ENCODE peak calls at places on chromosomes 12 and 14, in four cellular contexts. M is body of pancreas, O is PC-3, F is endothelial cell. X is an unnamed sample.

GRCh38 chr14:36070056-36071043 is 106.2 kb downstream of the PTCSC3 start:
- DNase-seq in F (peak), O (peak), M (peak), X (peak)

GRCh38 chr14:38716871-38717270 is 386.2 kb downstream of the SEC23A start:
- DNase-seq in M (peak), O (peak), F (no peak), X (no peak)

GRCh38 chr12:93502802-93503623 is 35.7 kb downstream of the MRPL42 start:
- DNase-seq in F (peak), M (peak), O (peak), X (no peak)

GRCh38 chr14:106844608-106845285 is 1318.4 kb downstream of the TMEM121 start:
- DNase-seq in M (peak), O (peak), F (no peak), X (peak)

GRCh38 chr12:124570810-124571209 is 3.4 kb upstream of the NCOR2 start:
- DNase-seq in F (no peak), M (no peak), O (no peak), X (no peak)

GRCh38 chr14:64337901-64338615 is 43.9 kb upstream of the ESR2 start:
- DNase-seq in O (peak), M (peak), F (peak), X (peak)

GRCh38 chr14:72812292-72812851 is 81.5 kb downstream of the DPF3 start:
- DNase-seq in O (no peak), M (no peak), F (no peak), X (no peak)

GRCh38 chr12:31588976-31589375 is 2.0 kb downstream of the DENND5B start:
- DNase-seq in F (no peak), O (peak), M (no peak), X (no peak)

GRCh38 chr14:52522033-52522432 is 30.3 kb downstream of the TXNDC16 start:
- DNase-seq in O (no peak), F (no peak), M (no peak), X (no peak)

GRCh38 chr12:56682323-56682722 is 5.8 kb downstream of the PTGES3 start:
- DNase-seq in O (no peak), F (no peak), M (no peak), X (no peak)

GRCh38 chr12:52204095-52204930 is 12.5 kb upstream of the KRT80 start:
- DNase-seq in O (peak), M (no peak), F (no peak), X (no peak)

GRCh38 chr14:43535231-43535838 is 971.7 kb downstream of the FSCB start:
- DNase-seq in O (no peak), M (no peak), F (no peak), X (no peak)

GRCh38 chr12:128813392-128813791 is 10.4 kb downstream of the SLC15A4 start:
- DNase-seq in O (no peak), M (no peak), F (no peak), X (no peak)

GRCh38 chr14:70468731-70469130 is 16.8 kb downstream of the ADAM21 start:
- DNase-seq in F (no peak), M (no peak), O (no peak), X (no peak)

GRCh38 chr12:93456077-93456476 is 11.2 kb upstream of the MRPL42 start:
- DNase-seq in O (no peak), M (no peak), F (no peak), X (no peak)

GRCh38 chr12:101243616-101244015 is 33.6 kb upstream of the SLC5A8 start:
- DNase-seq in F (no peak), O (no peak), M (no peak), X (no peak)

GRCh38 chr14:39232554-39233415 is 930 bp upstream of the MIA2 start:
- DNase-seq in M (no peak), F (peak), O (no peak), X (no peak)

GRCh38 chr12:105481906-105482305 is 151.4 kb downstream of the C12orf75 start:
- DNase-seq in O (no peak), F (no peak), M (no peak), X (no peak)

DNA sequence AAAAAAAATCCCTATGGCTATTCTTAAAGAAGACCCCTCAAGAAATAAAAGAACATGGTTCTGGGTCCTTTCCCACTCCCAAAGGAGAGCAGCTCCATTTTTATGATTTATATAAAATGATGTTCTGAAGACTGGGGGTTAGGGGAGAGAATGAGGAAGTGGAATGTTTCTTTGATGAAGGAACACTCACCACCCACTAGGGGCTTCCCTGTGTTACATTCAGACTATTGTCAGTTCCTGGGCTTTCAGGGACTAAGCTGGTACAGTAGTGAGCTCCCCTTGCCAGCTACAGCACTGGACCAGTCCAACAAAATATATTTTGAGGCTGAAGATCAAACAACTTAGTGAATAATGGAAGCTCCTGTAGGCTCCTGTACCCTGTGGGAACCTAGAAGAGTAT is 98.9 kb downstream of the HMGA2 start:
- DNase-seq in F (no peak), O (no peak), M (no peak), X (no peak)
- TF ChIP-seq CTCF in F (no peak), O (peak), M (no peak), X (no peak)

DNA sequence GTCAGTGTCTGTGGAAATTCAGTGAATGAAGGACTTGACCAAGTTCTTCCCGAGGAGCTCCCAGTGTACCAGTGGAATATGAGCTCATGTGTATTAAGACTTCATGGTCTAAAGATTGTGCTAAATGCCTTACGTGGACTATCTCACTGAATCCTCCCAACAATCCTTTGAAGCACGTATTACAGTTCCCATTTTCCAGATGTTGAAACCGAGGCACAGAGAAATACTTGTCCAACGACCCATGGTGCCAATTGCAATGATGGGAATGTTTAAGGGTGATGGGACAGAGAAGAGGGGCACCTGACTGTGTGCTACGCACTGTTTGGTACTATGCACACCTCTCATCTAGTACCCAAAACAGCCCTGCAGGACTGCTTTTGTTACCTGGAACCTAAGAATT is 77.2 kb downstream of the PAPOLA start:
- DNase-seq in M (no peak), O (no peak), F (no peak), X (no peak)
- TF ChIP-seq CTCF in M (no peak), O (no peak), F (no peak), X (no peak)

GRCh38 chr14:41925409-41925808 is 318.7 kb downstream of the LRFN5 start:
- DNase-seq in M (no peak), F (no peak), O (peak), X (no peak)
- TF ChIP-seq CTCF in M (peak), F (no peak), O (peak), X (no peak)

GRCh38 chr12:114691196-114691595 is 7.2 kb upstream of the TBX3 start:
- DNase-seq in M (no peak), F (no peak), O (no peak), X (no peak)

GRCh38 chr12:114694436-114695304 is 10.7 kb upstream of the TBX3 start:
- DNase-seq in F (no peak), O (no peak), M (no peak), X (no peak)

GRCh38 chr12:114693532-114693931 is 9.6 kb upstream of the TBX3 start:
- DNase-seq in O (no peak), F (no peak), M (no peak), X (no peak)

GRCh38 chr12:114691810-114692557 is 8.0 kb upstream of the TBX3 start:
- DNase-seq in O (peak), F (no peak), M (no peak), X (no peak)

GRCh38 chr12:114692558-114693531 is 8.9 kb upstream of the TBX3 start:
- DNase-seq in F (no peak), M (no peak), O (peak), X (no peak)
- TF ChIP-seq CTCF in F (no peak), M (no peak), O (peak), X (no peak)

GRCh38 chr12:12010277-12011031 is 60.3 kb upstream of the BCL2L14 start:
- DNase-seq in F (no peak), O (peak), M (no peak), X (no peak)

GRCh38 chr12:12007713-12008231 is 63.0 kb upstream of the BCL2L14 start:
- DNase-seq in O (no peak), M (no peak), F (no peak), X (no peak)

GRCh38 chr12:12008232-12008850 is 62.4 kb upstream of the BCL2L14 start:
- DNase-seq in M (no peak), F (no peak), O (no peak), X (no peak)

GRCh38 chr12:12007001-12007712 is 63.6 kb upstream of the BCL2L14 start:
- DNase-seq in O (peak), M (no peak), F (no peak), X (no peak)

GRCh38 chr12:12008931-12009611 is 61.7 kb upstream of the BCL2L14 start:
- DNase-seq in M (no peak), F (peak), O (peak), X (no peak)
- TF ChIP-seq CTCF in M (no peak), F (no peak), O (no peak), X (no peak)

GRCh38 chr12:108731866-108732461 is 646 bp upstream of the CORO1C start:
- DNase-seq in M (peak), O (peak), F (peak), X (peak)
- TF ChIP-seq CTCF in M (no peak), O (peak), F (no peak), X (no peak)

GRCh38 chr14:101843665-101844064 is 82.2 kb downstream of the PPP2R5C start:
- DNase-seq in M (no peak), F (no peak), O (peak), X (no peak)
- TF ChIP-seq CTCF in M (no peak), F (peak), O (peak), X (no peak)

DNA sequence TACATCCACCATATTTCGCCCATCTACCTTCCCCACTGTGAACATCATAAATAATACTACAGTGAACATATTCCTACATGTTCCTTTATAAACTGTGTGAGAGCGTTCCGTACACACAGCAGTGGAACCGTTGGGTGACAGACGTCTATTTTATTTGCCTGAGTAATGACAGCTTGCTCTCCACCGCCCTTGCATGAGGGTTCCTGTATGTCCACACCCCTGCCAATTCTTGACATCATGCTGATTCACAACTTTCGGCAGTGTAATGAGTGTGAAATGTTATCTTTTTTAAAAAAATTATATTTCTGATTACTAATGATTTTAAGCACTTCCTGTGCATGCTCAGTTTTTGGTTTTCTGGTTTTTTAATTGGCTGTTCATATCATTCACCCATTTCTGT is 4.3 kb upstream of the RAD52 start:
- DNase-seq in O (peak), F (no peak), M (no peak), X (no peak)
- TF ChIP-seq CTCF in O (no peak), F (no peak), M (no peak), X (no peak)

GRCh38 chr12:25677180-25677937 is 124.3 kb upstream of the LMNTD1 start:
- DNase-seq in F (no peak), M (no peak), O (peak), X (no peak)
- TF ChIP-seq CTCF in F (no peak), M (no peak), O (peak), X (peak)

DNA sequence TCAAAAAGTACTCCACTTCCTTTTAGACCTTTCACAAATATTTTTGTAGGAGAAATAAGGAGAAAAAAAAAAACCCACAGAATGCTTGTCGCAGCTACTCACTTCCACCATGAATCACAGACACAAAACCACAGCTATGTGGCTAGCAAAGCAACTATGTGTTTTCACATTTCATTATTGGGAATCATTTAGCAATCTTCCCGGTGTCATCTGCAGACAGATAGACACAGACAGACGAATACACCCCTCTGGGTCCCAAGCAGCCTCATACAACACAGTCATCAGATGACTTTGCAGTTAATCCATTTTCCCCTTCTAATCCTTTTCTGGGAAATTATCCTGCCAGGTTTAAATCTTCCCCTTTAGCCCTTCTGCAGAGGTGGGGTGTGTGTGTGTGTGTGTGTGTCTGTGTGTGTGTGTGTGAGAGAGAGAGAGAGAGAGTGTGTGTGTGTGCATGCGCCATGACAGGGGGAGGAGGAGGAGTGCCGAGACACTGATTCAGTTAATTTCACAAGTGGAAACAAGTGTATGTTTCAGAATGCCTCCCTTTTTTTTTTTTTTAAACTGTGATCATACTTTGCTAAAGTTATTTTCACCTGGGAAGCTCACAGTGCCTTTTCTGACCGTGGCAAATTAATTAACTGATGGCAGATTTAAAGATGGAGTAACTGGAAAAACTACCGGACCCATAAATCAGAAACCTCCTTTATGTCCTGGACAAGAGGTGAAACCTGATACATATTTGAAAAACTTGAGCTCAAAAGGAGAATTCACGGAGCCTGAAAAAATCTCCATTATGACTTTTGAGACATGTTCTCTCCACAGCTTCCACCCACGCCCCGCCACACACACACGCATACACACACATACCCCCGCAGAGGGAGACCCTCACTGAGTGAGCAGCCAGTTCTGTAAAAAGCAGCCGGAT is 39.9 kb downstream of the LTBP2 start:
- DNase-seq in F (no peak), O (peak), M (no peak), X (no peak)
- TF ChIP-seq CTCF in F (no peak), O (no peak), M (no peak), X (no peak)

X was measured in Caco-2.